ENCODE peak calls at places on chromosomes 1 and 21, in four cellular contexts. R is cardiac fibroblast, Z is AG04450, P is neural progenitor cell. C is an unnamed sample.

GRCh38 chr1:162605225-162605927 is 26.9 kb upstream of the DDR2 start:
- DNase-seq in P (no peak), R (peak), Z (peak), C (peak)

GRCh38 chr1:21313146-21313885 is 23.1 kb upstream of the ECE1 start:
- DNase-seq in P (no peak), Z (no peak), R (peak), C (no peak)

GRCh38 chr1:109186704-109187071 is 27.0 kb upstream of the SARS1 start:
- DNase-seq in P (no peak), Z (no peak), R (no peak), C (no peak)

GRCh38 chr21:35528109-35529042 is 479.3 kb upstream of the RUNX1 start:
- DNase-seq in Z (no peak), R (peak), P (no peak), C (no peak)

GRCh38 chr1:185448591-185449186 is 131.6 kb upstream of the IVNS1ABP start:
- DNase-seq in Z (no peak), P (no peak), R (no peak), C (no peak)

GRCh38 chr21:37520801-37521200 is 154.2 kb downstream of the DYRK1A start:
- DNase-seq in P (no peak), Z (no peak), R (no peak), C (no peak)

GRCh38 chr1:150906329-150906728 is 19.4 kb downstream of the CTXND2 start:
- DNase-seq in P (no peak), Z (no peak), R (no peak), C (no peak)

GRCh38 chr1:30195424-30196134 is 527.8 kb downstream of the MATN1 start:
- DNase-seq in Z (no peak), R (no peak), P (no peak), C (no peak)

GRCh38 chr1:24705260-24706073 is 39.8 kb upstream of the CLIC4 start:
- DNase-seq in Z (peak), P (peak), R (peak), C (peak)

GRCh38 chr21:34302496-34302895 is 61.3 kb upstream of the KCNE2 start:
- DNase-seq in P (no peak), R (no peak), Z (no peak), C (no peak)

GRCh38 chr1:94207695-94208094 is 29.7 kb downstream of the ARHGAP29 start:
- DNase-seq in R (no peak), P (no peak), Z (no peak), C (no peak)

GRCh38 chr1:111538343-111539035 is 35.1 kb upstream of the ADORA3 start:
- DNase-seq in P (no peak), Z (peak), R (peak), C (peak)

GRCh38 chr1:119081267-119081666 is 59.2 kb downstream of the WARS2 start:
- DNase-seq in Z (no peak), R (peak), P (no peak), C (peak)

GRCh38 chr1:89959070-89959654 is 35.7 kb upstream of the ZNF326 start:
- DNase-seq in R (no peak), Z (no peak), P (no peak), C (no peak)

GRCh38 chr1:235612761-235613160 is 36.8 kb downstream of the GNG4 start:
- DNase-seq in P (no peak), R (no peak), Z (no peak), C (no peak)

GRCh38 chr1:222995230-222995580 is 147.8 kb downstream of the TLR5 start:
- DNase-seq in Z (no peak), R (peak), P (no peak), C (no peak)

GRCh38 chr21:33026299-33026858 is 644 bp downstream of the OLIG2 start:
- DNase-seq in R (no peak), P (no peak), Z (no peak), C (no peak)
- H3K4me3 ChIP-seq in R (no peak), P (peak), Z (no peak), C (no peak)

DNA sequence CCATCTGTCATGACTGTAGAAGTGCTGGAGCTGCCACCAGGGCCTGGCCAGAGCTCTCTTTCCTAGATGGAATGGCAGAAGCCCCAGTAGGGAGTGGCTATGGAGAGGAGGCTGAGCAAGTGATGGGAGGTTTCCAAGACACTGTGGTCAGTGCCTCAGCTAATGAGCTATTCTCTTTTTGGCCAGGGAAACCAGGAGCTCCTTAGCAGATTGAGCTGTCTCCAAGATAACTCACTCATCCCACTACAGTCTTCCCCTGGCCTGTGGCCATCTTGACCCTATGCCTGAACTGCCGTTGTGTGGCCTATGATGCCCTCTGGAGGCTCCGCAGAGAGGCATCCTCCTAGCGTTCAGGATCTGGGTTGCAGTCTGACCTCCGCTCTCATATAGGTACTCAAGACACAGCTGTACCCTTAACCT is 60.5 kb downstream of the ERI3 start:
- DNase-seq in P (peak), R (peak), Z (peak), C (peak)
- TF ChIP-seq CTCF in P (peak), R (peak), Z (peak), C (peak)

DNA sequence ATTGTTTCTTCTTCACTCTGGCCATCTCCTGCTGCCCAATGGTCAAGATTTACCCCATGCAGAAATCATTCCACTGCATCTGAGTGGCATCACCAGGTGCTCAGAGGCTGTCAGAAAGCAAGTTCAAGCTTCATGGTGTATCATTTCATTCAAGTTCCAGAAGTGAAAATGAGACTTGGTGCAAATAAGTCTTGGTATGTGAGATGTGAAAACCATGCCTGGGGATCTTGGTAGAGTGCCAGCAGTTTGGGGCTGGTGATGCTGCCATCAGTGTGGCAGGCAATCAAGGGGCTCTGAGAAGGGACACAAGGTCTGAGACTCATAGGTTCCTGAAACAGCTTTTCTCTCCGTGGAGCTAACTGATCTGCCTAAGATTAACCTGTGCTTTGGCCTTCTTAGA is 52.0 kb downstream of the CD2 start:
- DNase-seq in R (no peak), Z (no peak), P (no peak), C (no peak)
- H3K4me3 ChIP-seq in R (no peak), Z (no peak), P (no peak), C (no peak)

DNA sequence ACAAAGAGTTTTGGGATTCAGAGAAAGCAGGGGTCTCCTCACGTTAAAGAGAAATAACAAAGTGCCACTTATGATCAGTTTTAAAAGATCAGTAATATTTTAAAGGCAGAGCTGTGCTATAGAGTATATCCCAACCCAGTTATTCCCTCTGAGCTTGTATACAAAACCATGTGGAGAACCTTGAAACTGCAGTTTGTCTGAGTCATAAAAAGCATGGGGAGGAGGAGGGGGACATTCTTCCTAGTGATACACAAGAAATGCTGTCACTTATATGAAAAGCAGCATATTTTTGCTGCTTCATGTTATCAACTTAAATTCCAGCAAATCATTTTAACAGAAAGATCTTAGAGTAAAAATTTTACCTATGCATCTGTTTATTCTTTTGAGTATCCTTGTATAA is 244.5 kb downstream of the GPR52 start:
- DNase-seq in Z (peak), P (no peak), R (peak), C (no peak)
- TF ChIP-seq CTCF in Z (peak), P (peak), R (peak), C (no peak)